ENCODE peak calls at places on chromosomes 16 and 17, in six cellular contexts. One of them, this sample, is unnamed.

GRCh38 chr16:15986261-15986660 is 36.8 kb downstream of the ABCC1 start:
- DNase-seq in NCI-H2081: no peak
- DNase-seq in T follicular helper cell: no peak
- DNase-seq in stimulated activated CD8-positive, alpha-beta memory T cell treated with anti-CD3 and anti-CD28 coated beads, Interleukin-4, amount 100 ng/mL, for 24 hours: no peak
- DNase-seq in midbrain: no peak
- DNase-seq in GM10248: no peak
- DNase-seq in this sample: no peak

GRCh38 chr16:84502075-84502474 is 2.4 kb downstream of the MEAK7 start:
- DNase-seq in T follicular helper cell: no peak
- DNase-seq in NCI-H2081: no peak
- DNase-seq in stimulated activated CD8-positive, alpha-beta memory T cell treated with anti-CD3 and anti-CD28 coated beads, Interleukin-4, amount 100 ng/mL, for 24 hours: no peak
- DNase-seq in GM10248: no peak
- DNase-seq in midbrain: no peak
- DNase-seq in this sample: no peak

GRCh38 chr16:88940196-88941050 is 36.6 kb downstream of the CBFA2T3 start:
- DNase-seq in T follicular helper cell: no peak
- DNase-seq in GM10248: peak
- DNase-seq in stimulated activated CD8-positive, alpha-beta memory T cell treated with anti-CD3 and anti-CD28 coated beads, Interleukin-4, amount 100 ng/mL, for 24 hours: no peak
- DNase-seq in NCI-H2081: peak
- DNase-seq in midbrain: no peak
- DNase-seq in this sample: no peak

GRCh38 chr16:56974549-56975300 is 13.0 kb downstream of the CETP start:
- DNase-seq in GM10248: no peak
- DNase-seq in NCI-H2081: no peak
- DNase-seq in T follicular helper cell: no peak
- DNase-seq in midbrain: no peak
- DNase-seq in stimulated activated CD8-positive, alpha-beta memory T cell treated with anti-CD3 and anti-CD28 coated beads, Interleukin-4, amount 100 ng/mL, for 24 hours: no peak
- DNase-seq in this sample: no peak

GRCh38 chr17:80497726-80498241 is 21.4 kb upstream of the NPTX1 start:
- DNase-seq in GM10248: no peak
- DNase-seq in NCI-H2081: no peak
- DNase-seq in midbrain: no peak
- DNase-seq in T follicular helper cell: no peak
- DNase-seq in stimulated activated CD8-positive, alpha-beta memory T cell treated with anti-CD3 and anti-CD28 coated beads, Interleukin-4, amount 100 ng/mL, for 24 hours: no peak
- DNase-seq in this sample: no peak

GRCh38 chr17:43956222-43956621 is 2.5 kb upstream of the PYY start:
- DNase-seq in T follicular helper cell: no peak
- DNase-seq in NCI-H2081: no peak
- DNase-seq in midbrain: no peak
- DNase-seq in stimulated activated CD8-positive, alpha-beta memory T cell treated with anti-CD3 and anti-CD28 coated beads, Interleukin-4, amount 100 ng/mL, for 24 hours: no peak
- DNase-seq in GM10248: no peak
- DNase-seq in this sample: no peak

GRCh38 chr17:73802314-73802713 is 158.1 kb upstream of the SDK2 start:
- DNase-seq in T follicular helper cell: no peak
- DNase-seq in stimulated activated CD8-positive, alpha-beta memory T cell treated with anti-CD3 and anti-CD28 coated beads, Interleukin-4, amount 100 ng/mL, for 24 hours: no peak
- DNase-seq in NCI-H2081: peak
- DNase-seq in midbrain: no peak
- DNase-seq in GM10248: no peak
- DNase-seq in this sample: no peak

GRCh38 chr16:11328172-11329079 is 16.8 kb upstream of the RMI2 start:
- DNase-seq in NCI-H2081: no peak
- DNase-seq in T follicular helper cell: no peak
- DNase-seq in midbrain: no peak
- DNase-seq in stimulated activated CD8-positive, alpha-beta memory T cell treated with anti-CD3 and anti-CD28 coated beads, Interleukin-4, amount 100 ng/mL, for 24 hours: no peak
- DNase-seq in GM10248: peak
- DNase-seq in this sample: peak

GRCh38 chr17:27628376-27628775 is 2.6 kb upstream of the LGALS9 start:
- DNase-seq in midbrain: no peak
- DNase-seq in NCI-H2081: no peak
- DNase-seq in T follicular helper cell: no peak
- DNase-seq in GM10248: no peak
- DNase-seq in stimulated activated CD8-positive, alpha-beta memory T cell treated with anti-CD3 and anti-CD28 coated beads, Interleukin-4, amount 100 ng/mL, for 24 hours: no peak
- DNase-seq in this sample: no peak

GRCh38 chr17:61551255-61551742 is 39.7 kb downstream of the NACA2 start:
- DNase-seq in NCI-H2081: peak
- DNase-seq in T follicular helper cell: no peak
- DNase-seq in stimulated activated CD8-positive, alpha-beta memory T cell treated with anti-CD3 and anti-CD28 coated beads, Interleukin-4, amount 100 ng/mL, for 24 hours: no peak
- DNase-seq in GM10248: peak
- DNase-seq in midbrain: peak
- DNase-seq in this sample: peak

GRCh38 chr17:19317359-19318095 is 45.0 kb downstream of the B9D1 start:
- DNase-seq in midbrain: peak
- DNase-seq in T follicular helper cell: no peak
- DNase-seq in GM10248: peak
- DNase-seq in NCI-H2081: no peak
- DNase-seq in stimulated activated CD8-positive, alpha-beta memory T cell treated with anti-CD3 and anti-CD28 coated beads, Interleukin-4, amount 100 ng/mL, for 24 hours: no peak
- DNase-seq in this sample: peak

GRCh38 chr17:40818733-40819527 is 3.5 kb downstream of the KRT10 start:
- DNase-seq in NCI-H2081: peak
- DNase-seq in midbrain: peak
- DNase-seq in stimulated activated CD8-positive, alpha-beta memory T cell treated with anti-CD3 and anti-CD28 coated beads, Interleukin-4, amount 100 ng/mL, for 24 hours: peak
- DNase-seq in GM10248: peak
- DNase-seq in T follicular helper cell: peak
- DNase-seq in this sample: peak

GRCh38 chr17:79011451-79012147 is 2.0 kb upstream of the CANT1 start:
- DNase-seq in midbrain: no peak
- DNase-seq in stimulated activated CD8-positive, alpha-beta memory T cell treated with anti-CD3 and anti-CD28 coated beads, Interleukin-4, amount 100 ng/mL, for 24 hours: no peak
- DNase-seq in T follicular helper cell: no peak
- DNase-seq in GM10248: no peak
- DNase-seq in NCI-H2081: no peak
- DNase-seq in this sample: no peak

GRCh38 chr16:53809088-53809951 is 105.4 kb downstream of the FTO start:
- DNase-seq in GM10248: no peak
- DNase-seq in T follicular helper cell: no peak
- DNase-seq in stimulated activated CD8-positive, alpha-beta memory T cell treated with anti-CD3 and anti-CD28 coated beads, Interleukin-4, amount 100 ng/mL, for 24 hours: no peak
- DNase-seq in NCI-H2081: no peak
- DNase-seq in midbrain: no peak
- DNase-seq in this sample: no peak

GRCh38 chr17:77854083-77854758 is 104.3 kb upstream of the TNRC6C start:
- DNase-seq in GM10248: no peak
- DNase-seq in midbrain: no peak
- DNase-seq in stimulated activated CD8-positive, alpha-beta memory T cell treated with anti-CD3 and anti-CD28 coated beads, Interleukin-4, amount 100 ng/mL, for 24 hours: no peak
- DNase-seq in NCI-H2081: no peak
- DNase-seq in T follicular helper cell: no peak
- DNase-seq in this sample: no peak

GRCh38 chr16:76837872-76838271 is 353.1 kb upstream of the MON1B start:
- DNase-seq in NCI-H2081: no peak
- DNase-seq in stimulated activated CD8-positive, alpha-beta memory T cell treated with anti-CD3 and anti-CD28 coated beads, Interleukin-4, amount 100 ng/mL, for 24 hours: no peak
- DNase-seq in T follicular helper cell: no peak
- DNase-seq in GM10248: no peak
- DNase-seq in midbrain: no peak
- DNase-seq in this sample: no peak

GRCh38 chr17:32393904-32394303 is 43.9 kb downstream of the ZNF207 start:
- DNase-seq in NCI-H2081: no peak
- DNase-seq in T follicular helper cell: no peak
- DNase-seq in GM10248: no peak
- DNase-seq in midbrain: no peak
- DNase-seq in stimulated activated CD8-positive, alpha-beta memory T cell treated with anti-CD3 and anti-CD28 coated beads, Interleukin-4, amount 100 ng/mL, for 24 hours: no peak
- DNase-seq in this sample: no peak

GRCh38 chr16:84943620-84944019 is 67.7 kb downstream of the ZDHHC7 start:
- DNase-seq in NCI-H2081: no peak
- DNase-seq in stimulated activated CD8-positive, alpha-beta memory T cell treated with anti-CD3 and anti-CD28 coated beads, Interleukin-4, amount 100 ng/mL, for 24 hours: no peak
- DNase-seq in midbrain: no peak
- DNase-seq in GM10248: no peak
- DNase-seq in T follicular helper cell: no peak
- DNase-seq in this sample: no peak

GRCh38 chr16:69838417-69838990 is 76.4 kb downstream of the WWP2 start:
- DNase-seq in T follicular helper cell: no peak
- DNase-seq in NCI-H2081: no peak
- DNase-seq in midbrain: no peak
- DNase-seq in stimulated activated CD8-positive, alpha-beta memory T cell treated with anti-CD3 and anti-CD28 coated beads, Interleukin-4, amount 100 ng/mL, for 24 hours: no peak
- DNase-seq in GM10248: no peak
- DNase-seq in this sample: no peak

GRCh38 chr17:3998436-3998835 is 34.2 kb upstream of the ATP2A3 start:
- DNase-seq in midbrain: no peak
- DNase-seq in stimulated activated CD8-positive, alpha-beta memory T cell treated with anti-CD3 and anti-CD28 coated beads, Interleukin-4, amount 100 ng/mL, for 24 hours: no peak
- DNase-seq in GM10248: no peak
- DNase-seq in NCI-H2081: no peak
- DNase-seq in T follicular helper cell: no peak
- DNase-seq in this sample: no peak

GRCh38 chr16:88943131-88943664 is 33.8 kb downstream of the CBFA2T3 start:
- DNase-seq in GM10248: no peak
- DNase-seq in stimulated activated CD8-positive, alpha-beta memory T cell treated with anti-CD3 and anti-CD28 coated beads, Interleukin-4, amount 100 ng/mL, for 24 hours: no peak
- DNase-seq in NCI-H2081: no peak
- DNase-seq in T follicular helper cell: no peak
- DNase-seq in midbrain: no peak
- DNase-seq in this sample: no peak

GRCh38 chr17:5003214-5003867 is 5.6 kb downstream of the KIF1C start:
- DNase-seq in stimulated activated CD8-positive, alpha-beta memory T cell treated with anti-CD3 and anti-CD28 coated beads, Interleukin-4, amount 100 ng/mL, for 24 hours: no peak
- DNase-seq in NCI-H2081: no peak
- DNase-seq in T follicular helper cell: no peak
- DNase-seq in midbrain: no peak
- DNase-seq in GM10248: no peak
- DNase-seq in this sample: no peak

GRCh38 chr16:1105888-1106620 is 10.0 kb upstream of the C1QTNF8 start:
- DNase-seq in NCI-H2081: peak
- DNase-seq in T follicular helper cell: peak
- DNase-seq in GM10248: peak
- DNase-seq in midbrain: peak
- DNase-seq in stimulated activated CD8-positive, alpha-beta memory T cell treated with anti-CD3 and anti-CD28 coated beads, Interleukin-4, amount 100 ng/mL, for 24 hours: peak
- DNase-seq in this sample: peak

This sample was measured in ACHN.